ENCODE peak calls at places on chromosome 6, in nine cellular contexts. J is kidney; L is endothelial cell; O is coronary artery; P is GM12865; W is heart right ventricle; B is CD4-positive, alpha-beta T cell; Z is neural crest cell; H is GM23338. M is an unnamed sample.

GRCh38 chr6:169839493-169839892 is 88.1 kb downstream of the ERMARD start:
- DNase-seq in H (no peak), W (no peak), Z (no peak), L (peak; percentile 0), P (no peak), B (no peak), O (no peak), J (no peak), M (no peak)

GRCh38 chr6:12608874-12609273 is 107.7 kb upstream of the PHACTR1 start:
- DNase-seq in Z (no peak), B (no peak), W (no peak), O (no peak), P (no peak), H (no peak), L (no peak), J (no peak), M (no peak)

GRCh38 chr6:835476-836160 is 142.7 kb upstream of the EXOC2 start:
- DNase-seq in W (peak; percentile 12), L (no peak), O (no peak), Z (no peak), J (no peak), P (no peak), B (no peak), H (no peak), M (no peak)

GRCh38 chr6:156423075-156423474 is 354.1 kb upstream of the ARID1B start:
- DNase-seq in W (no peak), J (no peak), L (no peak), P (no peak), Z (no peak), O (no peak), H (no peak), B (no peak), M (no peak)

GRCh38 chr6:52611833-52612232 is 35.0 kb upstream of the TRAM2 start:
- DNase-seq in H (no peak), J (no peak), L (no peak), Z (no peak), B (no peak), P (no peak), W (no peak), O (no peak), M (no peak)

GRCh38 chr6:33705268-33705885 is 6.1 kb downstream of the UQCC2 start:
- DNase-seq in Z (no peak), L (no peak), B (no peak), P (no peak), J (peak; percentile 17), H (no peak), O (no peak), W (no peak), M (no peak)

GRCh38 chr6:53679446-53679933 is 13.9 kb upstream of the KLHL31 start:
- DNase-seq in L (peak; percentile 8), W (no peak), O (no peak), P (peak; percentile 28), B (no peak), H (peak; percentile 84), J (no peak), Z (no peak), M (no peak)

GRCh38 chr6:85537055-85537494 is 56.6 kb downstream of the SNX14 start:
- DNase-seq in L (no peak), H (no peak), W (no peak), J (no peak), B (no peak), Z (no peak), O (no peak), P (no peak), M (no peak)

GRCh38 chr6:33992191-33992590 is 153.7 kb downstream of the GRM4 start:
- DNase-seq in O (peak; percentile 57), H (no peak), P (no peak), Z (no peak), B (no peak), L (no peak), J (peak; percentile 32), W (no peak), M (no peak)

GRCh38 chr6:52286798-52287432 is 2.4 kb upstream of the MCM3 start:
- DNase-seq in L (peak; percentile 79), W (peak; percentile 63), O (no peak), Z (peak; percentile 72), P (peak; percentile 75), B (no peak), H (peak; percentile 85), J (no peak), M (no peak)

GRCh38 chr6:129434091-129434490 is 275.9 kb downstream of the ARHGAP18 start:
- DNase-seq in W (no peak), H (no peak), O (no peak), P (no peak), L (no peak), Z (no peak), B (no peak), J (no peak), M (no peak)

GRCh38 chr6:112640895-112641294 is 293.8 kb downstream of the RFPL4B start:
- DNase-seq in J (no peak), O (no peak), L (no peak), B (no peak), W (no peak), Z (no peak), H (no peak), P (no peak), M (no peak)

GRCh38 chr6:157861184-157861583 is 38.1 kb downstream of the SNX9 start:
- DNase-seq in W (no peak), Z (no peak), H (no peak), J (no peak), O (no peak), L (no peak), P (no peak), B (no peak), M (no peak)

GRCh38 chr6:157859775-157860504 is 36.9 kb downstream of the SNX9 start:
- DNase-seq in L (no peak), Z (no peak), W (no peak), B (no peak), O (no peak), J (no peak), P (no peak), H (no peak), M (no peak)

GRCh38 chr6:157860505-157860991 is 37.5 kb downstream of the SNX9 start:
- DNase-seq in O (no peak), L (no peak), Z (no peak), B (no peak), P (no peak), J (no peak), W (no peak), H (no peak), M (no peak)

GRCh38 chr6:157864185-157864761 is 41.2 kb downstream of the SNX9 start:
- DNase-seq in P (no peak), O (no peak), L (no peak), W (no peak), J (no peak), B (no peak), H (no peak), Z (no peak), M (no peak)

DNA sequence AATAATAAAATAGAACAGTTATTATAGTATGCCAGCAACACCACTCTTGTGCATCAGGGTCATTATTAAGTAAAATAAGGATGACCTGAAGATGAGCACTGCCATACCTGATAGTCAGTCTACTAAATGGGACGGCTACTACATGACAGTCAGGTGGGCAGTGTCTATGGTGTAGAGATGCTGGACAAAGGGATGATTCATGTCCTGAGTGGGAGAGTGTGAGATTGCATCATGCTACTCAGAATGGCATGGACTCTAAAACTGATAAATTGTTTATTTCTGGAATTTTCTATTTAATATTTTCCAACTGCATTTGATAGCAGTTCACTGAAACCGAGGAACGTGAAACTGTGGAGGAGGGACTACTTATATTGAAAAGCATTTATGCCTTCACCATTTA is 38.8 kb downstream of the SNX9 start:
- DNase-seq in W (no peak), Z (no peak), P (no peak), H (no peak), O (no peak), J (no peak), L (no peak), B (no peak), M (no peak)
- TF ChIP-seq CTCF in W (no peak), Z (no peak), P (no peak), H (no peak), O (no peak), J (no peak), L (no peak), B (no peak), M (no peak)

DNA sequence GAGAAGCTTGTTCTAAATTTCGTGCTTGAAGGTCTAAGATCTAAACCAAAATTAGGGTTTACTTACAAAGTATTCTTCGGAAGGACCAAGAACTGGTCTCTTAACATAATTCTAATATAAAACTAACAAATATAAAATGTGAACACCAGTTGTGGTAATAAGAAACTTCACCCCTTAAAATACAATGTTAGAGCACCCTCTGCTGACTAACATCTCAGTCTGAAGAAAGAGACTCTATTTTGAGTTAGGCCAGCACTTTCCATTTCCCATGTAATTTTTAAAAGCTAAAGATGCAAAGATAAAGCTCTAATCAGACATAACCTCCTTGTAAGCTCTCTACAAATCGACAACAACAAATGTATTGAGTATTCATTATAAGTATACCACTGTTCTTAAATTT is 24.6 kb downstream of the ATG5 start:
- DNase-seq in W (no peak), J (no peak), P (peak; percentile 48), L (no peak), H (peak; percentile 53), Z (no peak), B (no peak), O (no peak), M (no peak)
- TF ChIP-seq CTCF in W (peak; percentile 59), J (peak; percentile 41), P (peak; percentile 42), L (peak; percentile 20), H (peak; percentile 61), Z (peak; percentile 68), B (peak; percentile 43), O (no peak), M (peak; percentile 88)

GRCh38 chr6:99458319-99458718 is 33.2 kb upstream of the PNISR start:
- DNase-seq in W (no peak), J (no peak), L (peak; percentile 11), H (peak; percentile 85), O (no peak), B (no peak), Z (no peak), P (peak; percentile 31), M (no peak)
- TF ChIP-seq CTCF in W (peak; percentile 8), J (no peak), L (no peak), H (peak; percentile 61), O (no peak), B (no peak), Z (peak; percentile 46), P (no peak), M (peak; percentile 62)

GRCh38 chr6:27174958-27175357 is 72.5 kb upstream of the PRSS16 start:
- DNase-seq in H (no peak), Z (no peak), P (no peak), L (no peak), W (no peak), J (no peak), B (no peak), O (no peak), M (no peak)

GRCh38 chr6:27178860-27179259 is 68.6 kb upstream of the PRSS16 start:
- DNase-seq in H (peak; percentile 63), L (peak; percentile 6), B (no peak), O (no peak), W (no peak), J (no peak), Z (no peak), P (no peak), M (no peak)

GRCh38 chr6:27178001-27178730 is 69.3 kb upstream of the PRSS16 start:
- DNase-seq in B (no peak), O (peak; percentile 75), L (peak; percentile 48), Z (no peak), W (peak; percentile 54), P (peak; percentile 90), H (peak; percentile 85), J (no peak), M (no peak)

GRCh38 chr6:27176096-27176495 is 71.4 kb upstream of the PRSS16 start:
- DNase-seq in W (no peak), B (no peak), H (no peak), L (no peak), O (no peak), J (no peak), Z (no peak), P (peak; percentile 13), M (no peak)

GRCh38 chr6:27177454-27178000 is 70.0 kb upstream of the PRSS16 start:
- DNase-seq in B (peak; percentile 55), Z (peak; percentile 70), H (peak; percentile 94), W (peak; percentile 62), O (peak; percentile 91), L (peak; percentile 77), P (peak; percentile 94), J (peak; percentile 92), M (no peak)
- TF ChIP-seq CTCF in B (peak; percentile 54), Z (peak; percentile 59), H (peak; percentile 52), W (peak; percentile 53), O (peak; percentile 27), L (no peak), P (peak; percentile 66), J (peak; percentile 33), M (peak; percentile 77)

M was measured in chondrocyte.